ENCODE peak calls at places on chromosomes 11 and 22, in seven cellular contexts. One of them, this sample, is unnamed.

GRCh38 chr11:108530426-108530825 is 32.2 kb upstream of the POGLUT3 start:
- DNase-seq in hepatocyte: no peak
- DNase-seq in stomach: no peak
- DNase-seq in choroid plexus epithelial cell: no peak
- DNase-seq in kidney: no peak
- DNase-seq in tibial artery: no peak
- DNase-seq in body of pancreas: no peak
- DNase-seq in this sample: no peak

GRCh38 chr11:1267441-1268100 is 41.9 kb downstream of the TOLLIP start:
- DNase-seq in choroid plexus epithelial cell: no peak
- DNase-seq in tibial artery: no peak
- DNase-seq in hepatocyte: no peak
- DNase-seq in stomach: no peak
- DNase-seq in body of pancreas: no peak
- DNase-seq in kidney: no peak
- DNase-seq in this sample: no peak

GRCh38 chr11:117575856-117576255 is 221.2 kb downstream of the DSCAML1 start:
- DNase-seq in hepatocyte: no peak
- DNase-seq in choroid plexus epithelial cell: no peak
- DNase-seq in tibial artery: peak; percentile 24
- DNase-seq in kidney: no peak
- DNase-seq in stomach: no peak
- DNase-seq in body of pancreas: no peak
- DNase-seq in this sample: no peak

GRCh38 chr11:14290422-14290821 is 68.6 kb downstream of the RRAS2 start:
- DNase-seq in hepatocyte: no peak
- DNase-seq in tibial artery: no peak
- DNase-seq in stomach: no peak
- DNase-seq in choroid plexus epithelial cell: no peak
- DNase-seq in body of pancreas: no peak
- DNase-seq in kidney: no peak
- DNase-seq in this sample: no peak

GRCh38 chr11:83568474-83568873 is 282.3 kb upstream of the CCDC90B start:
- DNase-seq in choroid plexus epithelial cell: no peak
- DNase-seq in body of pancreas: no peak
- DNase-seq in tibial artery: no peak
- DNase-seq in kidney: no peak
- DNase-seq in stomach: no peak
- DNase-seq in hepatocyte: no peak
- DNase-seq in this sample: no peak

GRCh38 chr11:32435511-32435946 is at the start of gene WT1:
- DNase-seq in tibial artery: no peak
- DNase-seq in hepatocyte: no peak
- DNase-seq in kidney: peak; percentile 73
- DNase-seq in stomach: no peak
- DNase-seq in body of pancreas: no peak
- DNase-seq in choroid plexus epithelial cell: no peak
- DNase-seq in this sample: no peak

GRCh38 chr22:20916916-20917810 is at the start of gene CRKL:
- DNase-seq in tibial artery: peak; percentile 98
- DNase-seq in body of pancreas: peak; percentile 98
- DNase-seq in hepatocyte: peak; percentile 99
- DNase-seq in stomach: peak; percentile 98
- DNase-seq in kidney: peak; percentile 99
- DNase-seq in choroid plexus epithelial cell: peak; percentile 98
- DNase-seq in this sample: peak; percentile 98

GRCh38 chr22:20868225-20868944 is 9.6 kb downstream of the SNAP29 start:
- DNase-seq in kidney: peak; percentile 29
- DNase-seq in hepatocyte: no peak
- DNase-seq in stomach: no peak
- DNase-seq in choroid plexus epithelial cell: no peak
- DNase-seq in tibial artery: no peak
- DNase-seq in body of pancreas: no peak
- DNase-seq in this sample: no peak

GRCh38 chr22:50575426-50575941 is 2.7 kb downstream of the CPT1B start:
- DNase-seq in stomach: no peak
- DNase-seq in kidney: no peak
- DNase-seq in hepatocyte: no peak
- DNase-seq in choroid plexus epithelial cell: no peak
- DNase-seq in tibial artery: peak; percentile 51
- DNase-seq in body of pancreas: no peak
- DNase-seq in this sample: no peak

GRCh38 chr11:60953781-60954180 is 1.8 kb upstream of the SLC15A3 start:
- DNase-seq in tibial artery: no peak
- DNase-seq in body of pancreas: no peak
- DNase-seq in stomach: no peak
- DNase-seq in kidney: no peak
- DNase-seq in hepatocyte: no peak
- DNase-seq in choroid plexus epithelial cell: no peak
- DNase-seq in this sample: no peak

GRCh38 chr11:67349036-67349435 is 4.3 kb downstream of the POLD4 start:
- DNase-seq in stomach: no peak
- DNase-seq in kidney: no peak
- DNase-seq in body of pancreas: no peak
- DNase-seq in hepatocyte: no peak
- DNase-seq in choroid plexus epithelial cell: no peak
- DNase-seq in tibial artery: no peak
- DNase-seq in this sample: no peak

GRCh38 chr11:60912223-60912850 is 1.6 kb upstream of the TMEM109 start:
- DNase-seq in hepatocyte: no peak
- DNase-seq in kidney: no peak
- DNase-seq in choroid plexus epithelial cell: peak; percentile 94
- DNase-seq in body of pancreas: no peak
- DNase-seq in stomach: no peak
- DNase-seq in tibial artery: peak; percentile 59
- DNase-seq in this sample: no peak

GRCh38 chr11:117226388-117227385 is 5.2 kb downstream of the PCSK7 start:
- DNase-seq in kidney: peak; percentile 71
- DNase-seq in hepatocyte: peak; percentile 90
- DNase-seq in body of pancreas: peak; percentile 46
- DNase-seq in tibial artery: no peak
- DNase-seq in stomach: peak; percentile 53
- DNase-seq in choroid plexus epithelial cell: peak; percentile 88
- DNase-seq in this sample: peak; percentile 83

GRCh38 chr11:85787809-85788805 is 22.8 kb downstream of the SYTL2 start:
- DNase-seq in tibial artery: no peak
- DNase-seq in hepatocyte: peak; percentile 71
- DNase-seq in body of pancreas: no peak
- DNase-seq in kidney: no peak
- DNase-seq in choroid plexus epithelial cell: no peak
- DNase-seq in stomach: no peak
- DNase-seq in this sample: no peak

GRCh38 chr11:18203723-18204122 is 31.1 kb downstream of the MRGPRX4 start:
- DNase-seq in stomach: no peak
- DNase-seq in kidney: no peak
- DNase-seq in tibial artery: no peak
- DNase-seq in body of pancreas: no peak
- DNase-seq in choroid plexus epithelial cell: peak; percentile 52
- DNase-seq in hepatocyte: peak; percentile 50
- DNase-seq in this sample: peak; percentile 32

GRCh38 chr11:10407749-10408472 is 47.2 kb upstream of the AMPD3 start:
- DNase-seq in stomach: no peak
- DNase-seq in choroid plexus epithelial cell: no peak
- DNase-seq in kidney: no peak
- DNase-seq in hepatocyte: no peak
- DNase-seq in body of pancreas: no peak
- DNase-seq in tibial artery: no peak
- DNase-seq in this sample: no peak

GRCh38 chr11:35218956-35219355 is 80.0 kb downstream of the CD44 start:
- DNase-seq in hepatocyte: no peak
- DNase-seq in choroid plexus epithelial cell: peak; percentile 66
- DNase-seq in stomach: no peak
- DNase-seq in tibial artery: no peak
- DNase-seq in body of pancreas: no peak
- DNase-seq in kidney: no peak
- DNase-seq in this sample: no peak

GRCh38 chr11:82733444-82734119 is at the start of gene FAM181B:
- DNase-seq in body of pancreas: peak; percentile 58
- DNase-seq in stomach: peak; percentile 38
- DNase-seq in tibial artery: peak; percentile 75
- DNase-seq in choroid plexus epithelial cell: peak; percentile 27
- DNase-seq in hepatocyte: peak; percentile 82
- DNase-seq in kidney: peak; percentile 88
- DNase-seq in this sample: no peak

GRCh38 chr11:69868871-69869270 is 49.7 kb upstream of the FGF3 start:
- DNase-seq in body of pancreas: no peak
- DNase-seq in kidney: peak; percentile 37
- DNase-seq in choroid plexus epithelial cell: no peak
- DNase-seq in tibial artery: peak; percentile 31
- DNase-seq in hepatocyte: no peak
- DNase-seq in stomach: no peak
- DNase-seq in this sample: no peak

GRCh38 chr22:50173221-50173982 is 2.9 kb downstream of the PANX2 start:
- DNase-seq in kidney: peak; percentile 71
- DNase-seq in tibial artery: no peak
- DNase-seq in choroid plexus epithelial cell: no peak
- DNase-seq in body of pancreas: no peak
- DNase-seq in hepatocyte: no peak
- DNase-seq in stomach: no peak
- DNase-seq in this sample: peak; percentile 41

GRCh38 chr11:115256326-115257197 is 247.7 kb downstream of the CADM1 start:
- DNase-seq in hepatocyte: no peak
- DNase-seq in kidney: no peak
- DNase-seq in body of pancreas: no peak
- DNase-seq in tibial artery: no peak
- DNase-seq in stomach: no peak
- DNase-seq in choroid plexus epithelial cell: no peak
- DNase-seq in this sample: peak; percentile 56

GRCh38 chr11:831132-831864 is 1.5 kb upstream of the CD151 start:
- DNase-seq in choroid plexus epithelial cell: peak; percentile 60
- DNase-seq in stomach: no peak
- DNase-seq in hepatocyte: no peak
- DNase-seq in tibial artery: no peak
- DNase-seq in body of pancreas: peak; percentile 27
- DNase-seq in kidney: no peak
- DNase-seq in this sample: no peak

GRCh38 chr11:72078477-72078876 is 1.9 kb downstream of the NUMA1 start:
- DNase-seq in stomach: no peak
- DNase-seq in body of pancreas: no peak
- DNase-seq in hepatocyte: no peak
- DNase-seq in tibial artery: no peak
- DNase-seq in kidney: no peak
- DNase-seq in choroid plexus epithelial cell: peak; percentile 28
- DNase-seq in this sample: no peak

GRCh38 chr11:45654242-45654641 is 11.2 kb downstream of the CHST1 start:
- DNase-seq in stomach: no peak
- DNase-seq in tibial artery: peak; percentile 54
- DNase-seq in body of pancreas: no peak
- DNase-seq in kidney: no peak
- DNase-seq in choroid plexus epithelial cell: no peak
- DNase-seq in hepatocyte: no peak
- DNase-seq in this sample: no peak

GRCh38 chr11:118524757-118525465 is 2.4 kb upstream of the TTC36 start:
- DNase-seq in choroid plexus epithelial cell: no peak
- DNase-seq in stomach: no peak
- DNase-seq in tibial artery: no peak
- DNase-seq in hepatocyte: no peak
- DNase-seq in kidney: no peak
- DNase-seq in body of pancreas: no peak
- DNase-seq in this sample: no peak

GRCh38 chr11:93850585-93851018 is at the start of gene VSTM5:
- DNase-seq in hepatocyte: no peak
- DNase-seq in choroid plexus epithelial cell: no peak
- DNase-seq in kidney: no peak
- DNase-seq in stomach: no peak
- DNase-seq in body of pancreas: no peak
- DNase-seq in tibial artery: no peak
- DNase-seq in this sample: no peak
- H3K4me3 ChIP-seq in hepatocyte: peak within 1 kb of the TSS; percentile 20
- H3K4me3 ChIP-seq in choroid plexus epithelial cell: peak within 1 kb of the TSS; percentile 50
- H3K4me3 ChIP-seq in kidney: peak within 1 kb of the TSS; percentile 61
- H3K4me3 ChIP-seq in stomach: peak within 1 kb of the TSS; percentile 57
- H3K4me3 ChIP-seq in body of pancreas: peak within 1 kb of the TSS; percentile 45
- H3K4me3 ChIP-seq in tibial artery: peak within 1 kb of the TSS; percentile 49
- H3K4me3 ChIP-seq in this sample: no peak within 1 kb of the TSS

DNA sequence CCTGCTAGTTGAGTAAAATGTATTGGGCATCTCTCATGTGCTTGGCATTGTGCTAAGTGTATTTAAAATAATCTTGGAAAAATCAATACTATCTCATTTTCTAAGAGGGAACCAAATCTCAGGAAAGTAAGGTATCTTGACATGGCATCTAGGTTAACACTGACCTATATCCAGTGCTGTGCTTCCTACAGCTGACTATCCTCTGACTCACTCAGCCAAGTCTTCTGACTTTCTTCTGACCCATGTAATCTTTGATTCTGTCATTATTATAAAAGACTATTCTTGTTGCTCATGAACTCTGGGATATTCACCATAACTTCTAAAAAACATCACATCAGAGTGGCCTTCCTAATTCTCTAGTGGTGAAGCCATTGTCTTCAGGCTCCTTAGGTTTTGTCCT is 304.1 kb upstream of the TENM4 start:
- DNase-seq in body of pancreas: no peak
- DNase-seq in hepatocyte: no peak
- DNase-seq in choroid plexus epithelial cell: no peak
- DNase-seq in kidney: no peak
- DNase-seq in stomach: no peak
- DNase-seq in tibial artery: no peak
- DNase-seq in this sample: no peak
- TF ChIP-seq CTCF in body of pancreas: no peak
- TF ChIP-seq CTCF in hepatocyte: no peak
- TF ChIP-seq CTCF in choroid plexus epithelial cell: no peak
- TF ChIP-seq CTCF in kidney: no peak
- TF ChIP-seq CTCF in stomach: no peak
- TF ChIP-seq CTCF in tibial artery: no peak
- TF ChIP-seq CTCF in this sample: no peak

DNA sequence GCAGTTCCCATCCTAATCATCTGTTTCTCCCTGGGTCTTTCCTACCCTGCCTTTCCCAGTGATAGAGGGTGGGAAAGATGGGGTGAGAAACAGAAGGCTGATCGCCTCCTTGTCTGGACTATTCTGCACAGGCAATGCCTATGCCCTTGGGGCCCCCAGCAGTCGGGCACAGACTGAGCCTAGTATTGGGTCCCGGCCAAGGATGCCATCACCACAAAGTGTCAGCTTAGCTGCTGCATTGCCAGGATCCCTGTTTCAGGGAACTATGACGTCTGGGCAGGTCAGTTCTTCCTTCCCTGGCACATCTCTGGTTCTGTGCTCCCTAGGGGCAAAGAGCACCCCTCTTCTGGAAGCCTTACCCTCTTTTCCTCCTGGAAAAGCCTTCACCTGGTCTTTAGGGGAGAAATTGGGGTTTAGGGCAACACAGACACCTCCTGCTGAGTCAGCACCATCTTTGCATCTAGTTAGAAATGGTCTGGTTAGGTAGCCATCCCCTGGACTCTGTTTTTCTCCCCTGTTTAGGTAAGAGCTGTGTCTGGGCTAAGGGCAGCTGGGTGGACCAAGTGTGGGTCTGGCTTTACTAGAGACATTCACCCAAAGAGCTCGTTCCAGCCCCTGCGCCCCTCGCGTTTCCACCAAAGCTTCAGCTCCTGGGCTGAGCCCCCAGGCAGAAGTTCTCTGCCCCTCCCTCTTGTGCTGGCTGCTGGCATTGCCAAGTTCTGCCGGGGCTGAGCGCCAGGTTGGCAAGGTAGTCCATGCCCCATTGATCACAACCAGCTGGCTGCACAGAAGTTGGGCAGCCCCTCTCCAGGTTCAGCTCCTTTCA is 2.0 kb downstream of the ADAMTS8 start:
- DNase-seq in body of pancreas: no peak
- DNase-seq in choroid plexus epithelial cell: no peak
- DNase-seq in stomach: no peak
- DNase-seq in tibial artery: no peak
- DNase-seq in hepatocyte: no peak
- DNase-seq in kidney: peak; percentile 32
- DNase-seq in this sample: no peak
- H3K4me3 ChIP-seq in body of pancreas: no peak overlapping the region
- H3K4me3 ChIP-seq in choroid plexus epithelial cell: no peak overlapping the region
- H3K4me3 ChIP-seq in stomach: peak overlapping the region; percentile 60
- H3K4me3 ChIP-seq in tibial artery: peak overlapping the region; percentile 52
- H3K4me3 ChIP-seq in hepatocyte: no peak overlapping the region
- H3K4me3 ChIP-seq in kidney: no peak overlapping the region
- H3K4me3 ChIP-seq in this sample: no peak overlapping the region

GRCh38 chr11:73907191-73907590 is 30.4 kb downstream of the PAAF1 start:
- DNase-seq in kidney: no peak
- DNase-seq in hepatocyte: no peak
- DNase-seq in body of pancreas: no peak
- DNase-seq in choroid plexus epithelial cell: peak; percentile 54
- DNase-seq in tibial artery: no peak
- DNase-seq in stomach: no peak
- DNase-seq in this sample: peak; percentile 1
- TF ChIP-seq CTCF in kidney: no peak
- TF ChIP-seq CTCF in hepatocyte: no peak
- TF ChIP-seq CTCF in body of pancreas: no peak
- TF ChIP-seq CTCF in choroid plexus epithelial cell: peak; percentile 45
- TF ChIP-seq CTCF in tibial artery: no peak
- TF ChIP-seq CTCF in stomach: peak; percentile 6
- TF ChIP-seq CTCF in this sample: no peak